ENCODE peak calls at places on chromosomes 13 and 19, in five cellular contexts. F is bronchial epithelial cell, L is tibial artery, H is MG63, Q is adrenal gland. K is an unnamed sample. For H3K36me3 and H3K27me3, the result is how much of the 10 kb centered on the place peaks cover.

GRCh38 chr13:30398601-30399072 is 23.7 kb upstream of the UBE2L5 start:
- DNase-seq in H (peak), F (no peak), L (no peak), Q (peak), K (no peak)

GRCh38 chr13:90686438-90686837 is 661.0 kb upstream of the MIR17HG start:
- DNase-seq in H (peak), F (peak), Q (no peak), L (no peak), K (peak)

GRCh38 chr19:14267224-14267741 is 61.3 kb upstream of the ADGRL1 start:
- DNase-seq in L (no peak), H (no peak), F (no peak), Q (no peak), K (no peak)

GRCh38 chr13:75537401-75538365 is at the start of gene COMMD6:
- DNase-seq in F (peak), L (peak), Q (peak), H (peak), K (peak)

GRCh38 chr19:12720851-12721655 is 2.7 kb downstream of the TNPO2 start:
- DNase-seq in Q (no peak), L (no peak), F (no peak), H (peak), K (no peak)

GRCh38 chr13:45860240-45860639 is 8.7 kb upstream of the SIAH3 start:
- DNase-seq in L (no peak), F (no peak), H (no peak), Q (no peak), K (no peak)

GRCh38 chr13:21898461-21898860 is 227.6 kb downstream of the FGF9 start:
- DNase-seq in H (no peak), Q (no peak), L (no peak), F (peak), K (no peak)

GRCh38 chr19:1324792-1325567 is 39.3 kb downstream of the EFNA2 start:
- DNase-seq in H (peak), Q (peak), F (peak), L (no peak), K (peak)

GRCh38 chr19:17209126-17210036 is 5.8 kb upstream of the USE1 start:
- DNase-seq in L (no peak), Q (no peak), H (peak), F (peak), K (no peak)

GRCh38 chr13:33525759-33526158 is 240.2 kb upstream of the STARD13 start:
- DNase-seq in Q (no peak), L (no peak), H (no peak), F (no peak), K (no peak)

GRCh38 chr19:51593969-51594773 is 23.1 kb downstream of the ZNF175 start:
- DNase-seq in F (peak), H (peak), Q (peak), L (peak), K (peak)

GRCh38 chr19:44202470-44202869 is 9.9 kb upstream of the ZNF227 start:
- DNase-seq in F (peak), H (no peak), L (no peak), Q (no peak), K (peak)

GRCh38 chr13:109148243-109148642 is 518.8 kb downstream of the MYO16 start:
- DNase-seq in F (peak), L (no peak), H (no peak), Q (no peak), K (no peak)

GRCh38 chr13:51668580-51669195 is 84.4 kb downstream of the WDFY2 start:
- DNase-seq in F (no peak), L (no peak), H (no peak), Q (no peak), K (no peak)

GRCh38 chr13:99312493-99312883 is 5.3 kb upstream of the GPR183 start:
- DNase-seq in H (peak), F (no peak), Q (peak), L (peak), K (peak)

GRCh38 chr13:97535619-97536018 is 101.7 kb downstream of the RAP2A start:
- DNase-seq in H (no peak), L (no peak), F (peak), Q (no peak), K (no peak)

GRCh38 chr19:45668342-45668871 is 386 bp downstream of the GIPR start:
- DNase-seq in L (no peak), Q (no peak), F (no peak), H (no peak), K (no peak)

GRCh38 chr19:19566306-19566705 is 28.2 kb downstream of the CILP2 start:
- DNase-seq in F (no peak), Q (no peak), H (no peak), L (no peak), K (peak)

GRCh38 chr13:24032674-24033073 is 127.8 kb upstream of the SPATA13 start:
- DNase-seq in F (no peak), L (no peak), H (peak), Q (no peak), K (no peak)

GRCh38 chr19:32646556-32646955 is 28.4 kb downstream of the ANKRD27 start:
- DNase-seq in Q (no peak), F (no peak), H (no peak), L (no peak), K (no peak)
- H3K36me3 ChIP-seq in Q (half or more), F (under half), H (under half), L (half or more), K (under half)

GRCh38 chr19:49019242-49019932 is 2.5 kb upstream of the LHB start:
- DNase-seq in Q (peak), H (peak), F (no peak), L (no peak), K (peak)
- H3K27me3 ChIP-seq in Q (under half), H (under half), F (under half), L (under half), K (under half)

GRCh38 chr13:41179593-41180250 is 14.6 kb downstream of the KBTBD7 start:
- DNase-seq in F (peak), H (no peak), L (no peak), Q (no peak), K (no peak)
- H3K36me3 ChIP-seq in F (under half), H (under half), L (under half), Q (under half), K (under half)

DNA sequence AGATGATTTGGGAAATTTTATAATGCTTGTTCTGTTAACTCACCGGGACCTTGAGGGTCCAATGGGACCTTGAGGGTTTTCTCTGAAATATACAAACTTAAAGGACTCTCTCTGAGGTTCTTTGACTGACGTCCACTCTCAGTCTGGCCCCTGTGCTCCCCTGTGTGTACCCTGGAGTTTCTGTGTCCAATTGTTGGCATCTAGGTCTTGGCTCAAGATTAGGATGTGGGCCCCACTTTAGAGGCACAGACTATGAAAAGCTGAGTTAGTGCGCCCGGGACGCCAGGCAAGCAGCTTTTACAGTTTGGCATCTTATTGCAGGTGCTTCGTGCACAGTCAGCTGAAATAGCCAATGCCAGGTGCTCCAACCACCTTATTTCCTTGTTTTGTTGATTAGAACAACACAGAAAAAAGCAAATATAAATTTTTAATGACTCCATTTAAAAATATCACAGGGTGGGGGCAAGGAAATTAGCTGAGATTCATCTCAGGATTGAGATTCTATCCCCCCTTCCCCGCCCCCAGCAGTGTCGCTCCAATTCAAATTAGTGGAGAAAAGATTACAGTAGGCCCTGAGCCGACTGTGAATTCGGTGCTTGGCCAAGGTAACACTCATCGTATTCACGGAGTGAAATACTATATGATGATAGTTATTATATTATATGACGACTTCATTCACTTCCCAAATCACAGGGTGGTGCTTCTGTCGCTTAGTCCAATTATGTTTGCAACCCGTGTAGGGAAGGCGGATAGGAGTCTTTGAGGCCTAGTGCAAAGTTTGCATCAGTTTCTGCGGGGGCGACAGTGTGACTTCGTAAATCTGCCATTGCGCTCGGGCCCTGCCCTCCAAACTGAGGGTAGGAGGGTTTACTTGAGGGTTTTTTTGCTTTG is 4.3 kb downstream of the SOX1 start:
- DNase-seq in L (no peak), H (no peak), F (no peak), Q (no peak), K (no peak)
- H3K27me3 ChIP-seq in L (half or more), H (under half), F (under half), Q (half or more), K (half or more)

DNA sequence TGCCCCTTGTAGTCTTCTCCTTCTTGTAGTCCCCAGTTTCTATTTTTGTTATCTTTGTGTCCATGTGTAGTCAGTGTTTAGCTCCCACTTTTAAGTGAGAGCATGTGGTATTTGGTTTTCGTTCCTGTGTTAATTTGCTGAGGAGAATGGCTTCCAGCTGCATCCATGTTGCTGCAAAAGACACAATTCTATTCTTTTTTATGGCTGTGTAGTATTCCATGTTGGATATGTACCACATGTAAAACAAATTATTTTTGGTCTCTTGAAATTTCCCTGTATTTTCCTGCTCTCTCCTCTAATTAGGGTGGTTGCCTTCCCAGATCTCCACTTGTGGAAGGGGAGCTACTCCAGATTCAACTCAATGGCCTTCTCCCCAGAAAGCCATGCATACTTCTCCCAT is 813.8 kb downstream of the UQCRFS1 start:
- DNase-seq in F (no peak), Q (no peak), L (no peak), H (no peak), K (no peak)
- H3K36me3 ChIP-seq in F (under half), Q (under half), L (under half), H (under half), K (under half)

GRCh38 chr13:87280139-87280538 is 391.0 kb upstream of the SLITRK5 start:
- DNase-seq in L (no peak), F (no peak), H (no peak), Q (no peak), K (no peak)
- H3K27me3 ChIP-seq in L (under half), F (under half), H (under half), Q (under half), K (under half)

GRCh38 chr19:38383743-38384142 is 4.1 kb downstream of the GGN start:
- DNase-seq in F (no peak), H (no peak), L (no peak), Q (no peak), K (no peak)

GRCh38 chr19:38384209-38385027 is 3.4 kb downstream of the GGN start:
- DNase-seq in F (no peak), Q (no peak), L (no peak), H (no peak), K (no peak)

GRCh38 chr19:38385804-38386257 is 2.0 kb downstream of the GGN start:
- DNase-seq in L (no peak), F (no peak), H (no peak), Q (no peak), K (no peak)

GRCh38 chr19:38386300-38386967 is 1.4 kb downstream of the GGN start:
- DNase-seq in F (no peak), H (no peak), Q (no peak), L (no peak), K (no peak)

DNA sequence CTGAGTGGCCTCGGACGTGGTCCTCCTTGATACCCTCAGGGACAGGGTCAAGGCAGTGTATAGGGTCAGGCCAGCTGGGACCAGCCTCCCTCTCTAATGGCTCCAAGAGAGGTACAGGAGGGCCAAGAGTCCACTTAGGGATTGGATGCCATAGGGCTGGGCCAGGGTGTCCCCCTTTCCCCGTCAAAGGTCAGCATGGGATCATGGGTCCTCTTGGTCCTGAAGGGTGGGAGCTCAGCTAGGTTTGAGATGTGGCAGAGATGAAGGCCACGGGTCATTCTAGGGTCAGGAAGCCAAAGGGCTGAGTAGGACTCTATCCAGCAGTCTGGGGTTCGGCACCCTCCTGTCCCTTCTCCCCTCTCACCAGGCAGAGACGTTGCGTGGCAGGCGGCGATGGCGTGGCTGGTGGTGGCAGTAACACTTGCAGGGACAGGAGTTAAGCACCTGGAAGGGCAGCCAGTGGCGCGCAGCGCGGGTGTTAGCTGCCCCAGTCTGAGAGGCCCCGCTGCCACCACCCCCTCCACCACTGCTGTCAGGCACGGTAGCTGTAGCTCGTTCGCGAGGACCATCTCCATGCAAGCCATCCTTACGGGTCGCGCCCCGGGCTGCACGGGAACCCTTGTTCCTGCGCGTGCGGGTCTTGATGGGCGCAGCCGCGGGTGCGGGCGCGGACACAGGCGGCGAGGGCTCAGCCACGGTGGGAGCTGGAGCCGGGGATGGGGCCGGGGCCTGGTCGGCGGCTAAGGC is 2.6 kb downstream of the GGN start:
- DNase-seq in L (no peak), Q (no peak), H (no peak), F (no peak), K (no peak)
- H3K36me3 ChIP-seq in L (under half), Q (under half), H (under half), F (under half), K (under half)

GRCh38 chr19:34430738-34431625 is 2.8 kb downstream of the UBA2 start:
- DNase-seq in L (no peak), F (peak), H (peak), Q (no peak), K (peak)
- H3K27me3 ChIP-seq in L (under half), F (under half), H (under half), Q (under half), K (under half)

K was measured in brain microvascular endothelial cell.